ENCODE peak calls at places on chromosomes 5 and 9, in seven cellular contexts. G is NCI-H2081, L is cardiac fibroblast, U is fibroblast of mammary gland, I is left ventricle myocardium inferior, X is mesendoderm, H is foreskin fibroblast. O is an unnamed sample.

GRCh38 chr5:150593996-150594395 is 46.5 kb upstream of the SYNPO start:
- DNase-seq in H (no peak), L (no peak), I (no peak), G (no peak), U (no peak), X (no peak), O (no peak)

GRCh38 chr9:76688471-76689238 is 75.6 kb upstream of the PCA3 start:
- DNase-seq in U (peak), G (no peak), L (peak), X (no peak), H (peak), I (no peak), O (no peak)

GRCh38 chr5:1312993-1313833 is 18.3 kb upstream of the TERT start:
- DNase-seq in U (no peak), H (peak), G (peak), X (no peak), L (no peak), I (no peak), O (no peak)

GRCh38 chr5:180179399-180180197 is 29.4 kb downstream of the RASGEF1C start:
- DNase-seq in G (no peak), U (no peak), X (no peak), I (no peak), H (no peak), L (no peak), O (no peak)

GRCh38 chr9:33455952-33456351 is 8.6 kb upstream of the AQP3 start:
- DNase-seq in I (no peak), L (no peak), U (no peak), H (no peak), G (no peak), X (no peak), O (no peak)

GRCh38 chr5:67350185-67350584 is 153.6 kb upstream of the CD180 start:
- DNase-seq in G (peak), L (no peak), I (no peak), H (peak), X (no peak), U (no peak), O (no peak)

GRCh38 chr5:58261605-58262004 is 198.3 kb downstream of the PLK2 start:
- DNase-seq in I (no peak), X (no peak), U (peak), H (peak), G (no peak), L (peak), O (no peak)

GRCh38 chr9:16442622-16443021 is 427.8 kb downstream of the BNC2 start:
- DNase-seq in L (peak), X (peak), H (peak), U (peak), G (no peak), I (no peak), O (no peak)

GRCh38 chr5:40682431-40683017 is 2.8 kb downstream of the PTGER4 start:
- DNase-seq in U (peak), X (no peak), L (peak), I (no peak), H (peak), G (no peak), O (peak)

O was measured in heart left ventricle.